ENCODE peak calls at places on chromosomes 6 and 20, in ten cellular contexts. One of them, this sample, is unnamed.

GRCh38 chr20:51156796-51157119 is 133.9 kb upstream of the KCNG1 start:
- DNase-seq in HTR-8/SVneo: no peak
- DNase-seq in H7: no peak
- DNase-seq in EL: no peak
- DNase-seq in CD4-positive, CD25-positive, alpha-beta regulatory T cell: no peak
- DNase-seq in activated CD4-positive, alpha-beta T cell treated with anti-CD3 and anti-CD28 coated beads for 24 hours: no peak
- DNase-seq in GM19239: no peak
- DNase-seq in fibroblast of the conjunctiva: no peak
- DNase-seq in astrocyte of the spinal cord: peak; percentile 24
- DNase-seq in stimulated activated CD8-positive, alpha-beta memory T cell treated with anti-CD3 and anti-CD28 coated beads, Interleukin-4, amount 100 ng/mL, for 1 hour: no peak
- DNase-seq in this sample: no peak

GRCh38 chr20:41650221-41650948 is 32.2 kb upstream of the CHD6 start:
- DNase-seq in CD4-positive, CD25-positive, alpha-beta regulatory T cell: no peak
- DNase-seq in GM19239: no peak
- DNase-seq in HTR-8/SVneo: no peak
- DNase-seq in astrocyte of the spinal cord: no peak
- DNase-seq in fibroblast of the conjunctiva: no peak
- DNase-seq in stimulated activated CD8-positive, alpha-beta memory T cell treated with anti-CD3 and anti-CD28 coated beads, Interleukin-4, amount 100 ng/mL, for 1 hour: no peak
- DNase-seq in activated CD4-positive, alpha-beta T cell treated with anti-CD3 and anti-CD28 coated beads for 24 hours: no peak
- DNase-seq in EL: no peak
- DNase-seq in H7: no peak
- DNase-seq in this sample: no peak

GRCh38 chr6:68333444-68333843 is 301.6 kb upstream of the ADGRB3 start:
- DNase-seq in activated CD4-positive, alpha-beta T cell treated with anti-CD3 and anti-CD28 coated beads for 24 hours: no peak
- DNase-seq in H7: no peak
- DNase-seq in astrocyte of the spinal cord: peak; percentile 16
- DNase-seq in fibroblast of the conjunctiva: no peak
- DNase-seq in CD4-positive, CD25-positive, alpha-beta regulatory T cell: no peak
- DNase-seq in EL: no peak
- DNase-seq in stimulated activated CD8-positive, alpha-beta memory T cell treated with anti-CD3 and anti-CD28 coated beads, Interleukin-4, amount 100 ng/mL, for 1 hour: no peak
- DNase-seq in HTR-8/SVneo: no peak
- DNase-seq in GM19239: no peak
- DNase-seq in this sample: no peak

GRCh38 chr6:20769651-20770050 is 235.4 kb downstream of the CDKAL1 start:
- DNase-seq in astrocyte of the spinal cord: no peak
- DNase-seq in CD4-positive, CD25-positive, alpha-beta regulatory T cell: no peak
- DNase-seq in EL: no peak
- DNase-seq in activated CD4-positive, alpha-beta T cell treated with anti-CD3 and anti-CD28 coated beads for 24 hours: no peak
- DNase-seq in stimulated activated CD8-positive, alpha-beta memory T cell treated with anti-CD3 and anti-CD28 coated beads, Interleukin-4, amount 100 ng/mL, for 1 hour: no peak
- DNase-seq in GM19239: no peak
- DNase-seq in HTR-8/SVneo: no peak
- DNase-seq in fibroblast of the conjunctiva: no peak
- DNase-seq in H7: no peak
- DNase-seq in this sample: no peak

GRCh38 chr6:91449539-91449938 is 862.7 kb upstream of the MAP3K7 start:
- DNase-seq in astrocyte of the spinal cord: no peak
- DNase-seq in H7: no peak
- DNase-seq in GM19239: no peak
- DNase-seq in stimulated activated CD8-positive, alpha-beta memory T cell treated with anti-CD3 and anti-CD28 coated beads, Interleukin-4, amount 100 ng/mL, for 1 hour: no peak
- DNase-seq in activated CD4-positive, alpha-beta T cell treated with anti-CD3 and anti-CD28 coated beads for 24 hours: no peak
- DNase-seq in CD4-positive, CD25-positive, alpha-beta regulatory T cell: no peak
- DNase-seq in HTR-8/SVneo: no peak
- DNase-seq in fibroblast of the conjunctiva: no peak
- DNase-seq in EL: no peak
- DNase-seq in this sample: no peak

GRCh38 chr20:64108731-64109389 is 1.5 kb upstream of the NPBWR2 start:
- DNase-seq in GM19239: no peak
- DNase-seq in EL: no peak
- DNase-seq in stimulated activated CD8-positive, alpha-beta memory T cell treated with anti-CD3 and anti-CD28 coated beads, Interleukin-4, amount 100 ng/mL, for 1 hour: no peak
- DNase-seq in HTR-8/SVneo: no peak
- DNase-seq in activated CD4-positive, alpha-beta T cell treated with anti-CD3 and anti-CD28 coated beads for 24 hours: no peak
- DNase-seq in CD4-positive, CD25-positive, alpha-beta regulatory T cell: no peak
- DNase-seq in H7: no peak
- DNase-seq in astrocyte of the spinal cord: no peak
- DNase-seq in fibroblast of the conjunctiva: no peak
- DNase-seq in this sample: peak; percentile 36

GRCh38 chr6:73157870-73158269 is 67.4 kb downstream of the KHDC1L start:
- DNase-seq in H7: peak; percentile 26
- DNase-seq in EL: no peak
- DNase-seq in HTR-8/SVneo: no peak
- DNase-seq in stimulated activated CD8-positive, alpha-beta memory T cell treated with anti-CD3 and anti-CD28 coated beads, Interleukin-4, amount 100 ng/mL, for 1 hour: no peak
- DNase-seq in GM19239: no peak
- DNase-seq in activated CD4-positive, alpha-beta T cell treated with anti-CD3 and anti-CD28 coated beads for 24 hours: no peak
- DNase-seq in CD4-positive, CD25-positive, alpha-beta regulatory T cell: no peak
- DNase-seq in astrocyte of the spinal cord: no peak
- DNase-seq in fibroblast of the conjunctiva: no peak
- DNase-seq in this sample: no peak

GRCh38 chr6:166221040-166221439 is 53.4 kb upstream of the TBXT start:
- DNase-seq in HTR-8/SVneo: no peak
- DNase-seq in GM19239: no peak
- DNase-seq in fibroblast of the conjunctiva: no peak
- DNase-seq in EL: no peak
- DNase-seq in CD4-positive, CD25-positive, alpha-beta regulatory T cell: peak; percentile 79
- DNase-seq in activated CD4-positive, alpha-beta T cell treated with anti-CD3 and anti-CD28 coated beads for 24 hours: no peak
- DNase-seq in astrocyte of the spinal cord: no peak
- DNase-seq in H7: no peak
- DNase-seq in stimulated activated CD8-positive, alpha-beta memory T cell treated with anti-CD3 and anti-CD28 coated beads, Interleukin-4, amount 100 ng/mL, for 1 hour: no peak
- DNase-seq in this sample: no peak

GRCh38 chr6:72140795-72141194 is 254.4 kb downstream of the RIMS1 start:
- DNase-seq in astrocyte of the spinal cord: peak; percentile 10
- DNase-seq in HTR-8/SVneo: peak; percentile 2
- DNase-seq in GM19239: no peak
- DNase-seq in activated CD4-positive, alpha-beta T cell treated with anti-CD3 and anti-CD28 coated beads for 24 hours: no peak
- DNase-seq in stimulated activated CD8-positive, alpha-beta memory T cell treated with anti-CD3 and anti-CD28 coated beads, Interleukin-4, amount 100 ng/mL, for 1 hour: no peak
- DNase-seq in H7: peak; percentile 5
- DNase-seq in CD4-positive, CD25-positive, alpha-beta regulatory T cell: no peak
- DNase-seq in fibroblast of the conjunctiva: no peak
- DNase-seq in EL: no peak
- DNase-seq in this sample: no peak

GRCh38 chr20:37863289-37863688 is 39.6 kb upstream of the VSTM2L start:
- DNase-seq in HTR-8/SVneo: no peak
- DNase-seq in CD4-positive, CD25-positive, alpha-beta regulatory T cell: no peak
- DNase-seq in EL: no peak
- DNase-seq in stimulated activated CD8-positive, alpha-beta memory T cell treated with anti-CD3 and anti-CD28 coated beads, Interleukin-4, amount 100 ng/mL, for 1 hour: no peak
- DNase-seq in activated CD4-positive, alpha-beta T cell treated with anti-CD3 and anti-CD28 coated beads for 24 hours: no peak
- DNase-seq in H7: no peak
- DNase-seq in GM19239: no peak
- DNase-seq in astrocyte of the spinal cord: no peak
- DNase-seq in fibroblast of the conjunctiva: no peak
- DNase-seq in this sample: no peak

GRCh38 chr6:165971202-165971601 is 196.4 kb downstream of the TBXT start:
- DNase-seq in H7: no peak
- DNase-seq in activated CD4-positive, alpha-beta T cell treated with anti-CD3 and anti-CD28 coated beads for 24 hours: no peak
- DNase-seq in stimulated activated CD8-positive, alpha-beta memory T cell treated with anti-CD3 and anti-CD28 coated beads, Interleukin-4, amount 100 ng/mL, for 1 hour: no peak
- DNase-seq in EL: no peak
- DNase-seq in GM19239: no peak
- DNase-seq in astrocyte of the spinal cord: no peak
- DNase-seq in CD4-positive, CD25-positive, alpha-beta regulatory T cell: no peak
- DNase-seq in HTR-8/SVneo: no peak
- DNase-seq in fibroblast of the conjunctiva: no peak
- DNase-seq in this sample: no peak

GRCh38 chr20:17863577-17864292 is 104.9 kb downstream of the SNX5 start:
- DNase-seq in stimulated activated CD8-positive, alpha-beta memory T cell treated with anti-CD3 and anti-CD28 coated beads, Interleukin-4, amount 100 ng/mL, for 1 hour: no peak
- DNase-seq in astrocyte of the spinal cord: peak; percentile 37
- DNase-seq in HTR-8/SVneo: no peak
- DNase-seq in fibroblast of the conjunctiva: peak; percentile 35
- DNase-seq in H7: no peak
- DNase-seq in GM19239: no peak
- DNase-seq in EL: no peak
- DNase-seq in CD4-positive, CD25-positive, alpha-beta regulatory T cell: no peak
- DNase-seq in activated CD4-positive, alpha-beta T cell treated with anti-CD3 and anti-CD28 coated beads for 24 hours: no peak
- DNase-seq in this sample: no peak

GRCh38 chr20:35502352-35502751 is 27.1 kb downstream of the C20orf173 start:
- DNase-seq in stimulated activated CD8-positive, alpha-beta memory T cell treated with anti-CD3 and anti-CD28 coated beads, Interleukin-4, amount 100 ng/mL, for 1 hour: no peak
- DNase-seq in activated CD4-positive, alpha-beta T cell treated with anti-CD3 and anti-CD28 coated beads for 24 hours: no peak
- DNase-seq in fibroblast of the conjunctiva: no peak
- DNase-seq in CD4-positive, CD25-positive, alpha-beta regulatory T cell: no peak
- DNase-seq in HTR-8/SVneo: no peak
- DNase-seq in astrocyte of the spinal cord: no peak
- DNase-seq in H7: no peak
- DNase-seq in EL: no peak
- DNase-seq in GM19239: no peak
- DNase-seq in this sample: peak; percentile 82

GRCh38 chr20:21918398-21918797 is 212.9 kb downstream of the PAX1 start:
- DNase-seq in H7: no peak
- DNase-seq in HTR-8/SVneo: no peak
- DNase-seq in stimulated activated CD8-positive, alpha-beta memory T cell treated with anti-CD3 and anti-CD28 coated beads, Interleukin-4, amount 100 ng/mL, for 1 hour: no peak
- DNase-seq in GM19239: no peak
- DNase-seq in EL: no peak
- DNase-seq in astrocyte of the spinal cord: no peak
- DNase-seq in fibroblast of the conjunctiva: no peak
- DNase-seq in activated CD4-positive, alpha-beta T cell treated with anti-CD3 and anti-CD28 coated beads for 24 hours: no peak
- DNase-seq in CD4-positive, CD25-positive, alpha-beta regulatory T cell: no peak
- DNase-seq in this sample: no peak

GRCh38 chr20:2558581-2559301 is 22.4 kb downstream of the TMC2 start:
- DNase-seq in stimulated activated CD8-positive, alpha-beta memory T cell treated with anti-CD3 and anti-CD28 coated beads, Interleukin-4, amount 100 ng/mL, for 1 hour: no peak
- DNase-seq in CD4-positive, CD25-positive, alpha-beta regulatory T cell: no peak
- DNase-seq in HTR-8/SVneo: no peak
- DNase-seq in astrocyte of the spinal cord: no peak
- DNase-seq in fibroblast of the conjunctiva: no peak
- DNase-seq in activated CD4-positive, alpha-beta T cell treated with anti-CD3 and anti-CD28 coated beads for 24 hours: no peak
- DNase-seq in H7: peak; percentile 82
- DNase-seq in EL: peak; percentile 36
- DNase-seq in GM19239: no peak
- DNase-seq in this sample: no peak

GRCh38 chr20:36173451-36173933 is 19.0 kb downstream of the EPB41L1 start:
- DNase-seq in H7: peak; percentile 93
- DNase-seq in CD4-positive, CD25-positive, alpha-beta regulatory T cell: peak; percentile 35
- DNase-seq in activated CD4-positive, alpha-beta T cell treated with anti-CD3 and anti-CD28 coated beads for 24 hours: no peak
- DNase-seq in stimulated activated CD8-positive, alpha-beta memory T cell treated with anti-CD3 and anti-CD28 coated beads, Interleukin-4, amount 100 ng/mL, for 1 hour: no peak
- DNase-seq in EL: no peak
- DNase-seq in astrocyte of the spinal cord: peak; percentile 6
- DNase-seq in fibroblast of the conjunctiva: no peak
- DNase-seq in HTR-8/SVneo: no peak
- DNase-seq in GM19239: no peak
- DNase-seq in this sample: peak; percentile 36

GRCh38 chr6:31826793-31827285 is 699 bp upstream of the HSPA1B start:
- DNase-seq in HTR-8/SVneo: peak; percentile 84
- DNase-seq in CD4-positive, CD25-positive, alpha-beta regulatory T cell: no peak
- DNase-seq in GM19239: no peak
- DNase-seq in astrocyte of the spinal cord: no peak
- DNase-seq in EL: peak; percentile 89
- DNase-seq in H7: peak; percentile 77
- DNase-seq in stimulated activated CD8-positive, alpha-beta memory T cell treated with anti-CD3 and anti-CD28 coated beads, Interleukin-4, amount 100 ng/mL, for 1 hour: no peak
- DNase-seq in activated CD4-positive, alpha-beta T cell treated with anti-CD3 and anti-CD28 coated beads for 24 hours: no peak
- DNase-seq in fibroblast of the conjunctiva: peak; percentile 92
- DNase-seq in this sample: no peak

GRCh38 chr20:60352580-60352979 is 394.4 kb downstream of the CDH26 start:
- DNase-seq in CD4-positive, CD25-positive, alpha-beta regulatory T cell: no peak
- DNase-seq in H7: no peak
- DNase-seq in EL: no peak
- DNase-seq in astrocyte of the spinal cord: no peak
- DNase-seq in activated CD4-positive, alpha-beta T cell treated with anti-CD3 and anti-CD28 coated beads for 24 hours: no peak
- DNase-seq in fibroblast of the conjunctiva: no peak
- DNase-seq in HTR-8/SVneo: no peak
- DNase-seq in stimulated activated CD8-positive, alpha-beta memory T cell treated with anti-CD3 and anti-CD28 coated beads, Interleukin-4, amount 100 ng/mL, for 1 hour: no peak
- DNase-seq in GM19239: no peak
- DNase-seq in this sample: no peak

GRCh38 chr6:12578751-12579150 is 137.8 kb upstream of the PHACTR1 start:
- DNase-seq in GM19239: no peak
- DNase-seq in fibroblast of the conjunctiva: no peak
- DNase-seq in EL: peak; percentile 72
- DNase-seq in HTR-8/SVneo: no peak
- DNase-seq in stimulated activated CD8-positive, alpha-beta memory T cell treated with anti-CD3 and anti-CD28 coated beads, Interleukin-4, amount 100 ng/mL, for 1 hour: no peak
- DNase-seq in astrocyte of the spinal cord: peak; percentile 73
- DNase-seq in H7: no peak
- DNase-seq in CD4-positive, CD25-positive, alpha-beta regulatory T cell: no peak
- DNase-seq in activated CD4-positive, alpha-beta T cell treated with anti-CD3 and anti-CD28 coated beads for 24 hours: no peak
- DNase-seq in this sample: no peak

GRCh38 chr6:29705389-29706231 is 17.6 kb upstream of the HLA-F start:
- DNase-seq in EL: peak; percentile 62
- DNase-seq in HTR-8/SVneo: peak; percentile 60
- DNase-seq in astrocyte of the spinal cord: peak; percentile 43
- DNase-seq in fibroblast of the conjunctiva: peak; percentile 13
- DNase-seq in activated CD4-positive, alpha-beta T cell treated with anti-CD3 and anti-CD28 coated beads for 24 hours: no peak
- DNase-seq in stimulated activated CD8-positive, alpha-beta memory T cell treated with anti-CD3 and anti-CD28 coated beads, Interleukin-4, amount 100 ng/mL, for 1 hour: no peak
- DNase-seq in CD4-positive, CD25-positive, alpha-beta regulatory T cell: peak; percentile 27
- DNase-seq in H7: peak; percentile 77
- DNase-seq in GM19239: no peak
- DNase-seq in this sample: no peak

This sample was measured in B cell.